ENCODE peak calls at places on chromosome 15, in nine cellular contexts. Y, K, T, H, E, L, Z, Q and W are unnamed samples.

GRCh38 chr15:39672184-39672583 is 91.3 kb downstream of the THBS1 start:
- DNase-seq in Y (no peak), K (no peak), T (no peak), H (no peak), E (no peak), L (no peak), Z (no peak), Q (no peak), W (no peak)

GRCh38 chr15:80596521-80596976 is 98.6 kb upstream of the ABHD17C start:
- DNase-seq in Y (no peak), K (peak), T (no peak), H (no peak), E (no peak), L (peak), Z (no peak), Q (no peak), W (no peak)

GRCh38 chr15:80585544-80586018 is 109.5 kb upstream of the ABHD17C start:
- DNase-seq in Y (no peak), K (peak), T (no peak), H (no peak), E (no peak), L (peak), Z (no peak), Q (no peak), W (no peak)

GRCh38 chr15:33028495-33028894 is 166.0 kb downstream of the FMN1 start:
- DNase-seq in Y (no peak), K (no peak), T (no peak), H (no peak), E (no peak), L (no peak), Z (no peak), Q (no peak), W (no peak)

GRCh38 chr15:63517614-63518013 is 13.2 kb downstream of the USP3 start:
- DNase-seq in Y (no peak), K (peak), T (no peak), H (no peak), E (no peak), L (no peak), Z (no peak), Q (no peak), W (no peak)

GRCh38 chr15:58069008-58069407 is 3.5 kb upstream of the ALDH1A2 start:
- DNase-seq in Y (no peak), K (no peak), T (no peak), H (no peak), E (no peak), L (no peak), Z (no peak), Q (no peak), W (no peak)

GRCh38 chr15:90004671-90005070 is 3.5 kb downstream of the ZNF710 start:
- DNase-seq in Y (no peak), K (peak), T (no peak), H (peak), E (no peak), L (no peak), Z (no peak), Q (no peak), W (no peak)

GRCh38 chr15:73937313-73937695 is 11.0 kb downstream of the LOXL1 start:
- DNase-seq in Y (no peak), K (no peak), T (no peak), H (no peak), E (no peak), L (no peak), Z (no peak), Q (no peak), W (no peak)

GRCh38 chr15:62051166-62051565 is 9.1 kb downstream of the VPS13C start:
- DNase-seq in Y (no peak), K (no peak), T (no peak), H (no peak), E (no peak), L (no peak), Z (no peak), Q (no peak), W (no peak)

GRCh38 chr15:69976366-69976994 is 121.2 kb downstream of the TLE3 start:
- DNase-seq in Y (no peak), K (peak), T (peak), H (peak), E (no peak), L (no peak), Z (peak), Q (no peak), W (no peak)

GRCh38 chr15:39125904-39126303 is 455.0 kb upstream of the THBS1 start:
- DNase-seq in Y (no peak), K (peak), T (no peak), H (peak), E (no peak), L (no peak), Z (peak), Q (no peak), W (no peak)

GRCh38 chr15:31216210-31216911 is 110.3 kb upstream of the KLF13 start:
- DNase-seq in Y (peak), K (peak), T (peak), H (peak), E (peak), L (peak), Z (peak), Q (peak), W (peak)

GRCh38 chr15:87634361-87634760 is 622.2 kb downstream of the NTRK3 start:
- DNase-seq in Y (no peak), K (no peak), T (no peak), H (no peak), E (no peak), L (no peak), Z (no peak), Q (no peak), W (no peak)

GRCh38 chr15:42102646-42103235 is 8.4 kb upstream of the PLA2G4D start:
- DNase-seq in Y (no peak), K (no peak), T (no peak), H (no peak), E (no peak), L (no peak), Z (no peak), Q (no peak), W (no peak)

GRCh38 chr15:70379134-70379533 is 281.4 kb upstream of the TLE3 start:
- DNase-seq in Y (no peak), K (no peak), T (no peak), H (no peak), E (no peak), L (no peak), Z (no peak), Q (no peak), W (peak)

DNA sequence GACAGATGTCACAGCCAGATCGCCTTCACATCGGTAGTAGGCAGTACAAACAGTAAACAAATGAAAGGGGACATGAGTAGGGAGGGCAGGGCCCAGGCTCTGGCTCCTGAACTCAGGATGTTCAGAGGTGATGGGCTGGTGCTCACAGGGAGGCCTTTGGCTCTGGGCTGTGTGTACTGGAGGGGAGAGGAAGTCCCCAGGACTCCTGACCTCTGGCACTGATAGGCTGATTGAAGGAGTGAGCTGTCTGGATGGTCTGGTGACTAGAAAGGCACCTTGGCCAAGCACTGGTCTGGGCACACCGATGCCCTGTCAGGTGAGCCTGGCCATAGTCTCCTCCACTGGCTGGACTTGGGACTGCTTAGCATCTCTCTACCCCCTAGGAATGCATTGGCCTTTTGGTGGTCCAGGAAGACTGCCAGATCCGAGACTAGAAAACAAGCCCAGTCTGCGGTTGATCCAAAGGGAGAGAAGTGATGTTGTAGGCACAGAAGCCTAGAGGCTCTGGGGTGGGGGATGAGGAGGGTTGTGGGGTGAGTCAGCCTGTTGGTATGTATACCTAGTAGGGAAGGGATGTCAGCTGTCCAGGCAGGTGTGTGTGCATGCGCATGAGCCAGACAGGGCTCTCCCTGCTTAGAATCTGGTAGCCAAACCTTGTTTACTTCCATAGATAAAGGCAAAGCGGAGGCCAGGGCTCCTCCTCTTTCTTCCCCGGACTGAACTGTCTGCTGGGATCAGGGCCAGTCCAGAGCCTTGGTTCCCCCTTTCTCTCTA is 1.9 kb downstream of the SPINT1 start:
- DNase-seq in Y (no peak), K (peak), T (no peak), H (peak), E (no peak), L (peak), Z (no peak), Q (no peak), W (no peak)
- TF ChIP-seq POLR2A in Y (no peak), K (peak), T (no peak), H (peak), E (no peak), L (no peak), Z (peak), Q (no peak), W (no peak)

DNA sequence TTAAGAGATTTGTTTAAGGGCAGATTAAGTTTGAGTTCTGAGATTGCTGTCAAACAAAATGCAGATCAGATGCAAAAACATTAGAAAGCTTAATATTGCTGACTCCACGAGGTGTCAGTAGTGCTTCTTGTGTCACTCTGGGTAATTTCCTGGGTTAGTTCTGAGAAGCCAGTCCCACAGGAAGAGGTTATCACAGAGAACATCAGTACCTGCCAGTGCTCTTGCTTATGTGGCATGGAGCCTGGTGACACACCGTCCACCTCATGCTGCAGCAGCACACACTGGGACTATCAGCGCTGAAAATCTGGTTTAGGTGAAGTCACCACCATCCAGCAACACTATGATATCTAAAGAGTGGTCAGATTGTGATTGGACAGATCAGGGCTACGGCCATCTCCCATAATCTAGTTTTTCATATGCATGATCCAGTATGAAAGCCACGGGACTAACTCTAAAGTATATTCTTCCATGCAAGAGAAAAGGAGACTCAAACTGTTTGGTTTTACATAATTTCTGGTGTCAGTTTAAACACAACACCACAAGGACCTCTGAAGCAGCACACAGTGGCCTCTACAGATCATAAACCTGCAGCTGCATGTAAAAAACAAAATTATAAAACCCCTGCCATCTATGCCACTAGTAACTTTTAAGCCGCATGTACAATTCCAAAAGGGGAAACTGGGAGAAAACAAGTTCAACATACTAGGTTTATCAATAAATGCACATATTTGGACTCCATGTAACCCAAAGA is 36.1 kb upstream of the MYO5C start:
- DNase-seq in Y (no peak), K (peak), T (no peak), H (peak), E (no peak), L (peak), Z (no peak), Q (no peak), W (no peak)
- H3K4me3 ChIP-seq in Y (no peak), K (no peak), T (no peak), H (no peak), E (no peak), L (no peak), Z (no peak), Q (no peak), W (no peak)

DNA sequence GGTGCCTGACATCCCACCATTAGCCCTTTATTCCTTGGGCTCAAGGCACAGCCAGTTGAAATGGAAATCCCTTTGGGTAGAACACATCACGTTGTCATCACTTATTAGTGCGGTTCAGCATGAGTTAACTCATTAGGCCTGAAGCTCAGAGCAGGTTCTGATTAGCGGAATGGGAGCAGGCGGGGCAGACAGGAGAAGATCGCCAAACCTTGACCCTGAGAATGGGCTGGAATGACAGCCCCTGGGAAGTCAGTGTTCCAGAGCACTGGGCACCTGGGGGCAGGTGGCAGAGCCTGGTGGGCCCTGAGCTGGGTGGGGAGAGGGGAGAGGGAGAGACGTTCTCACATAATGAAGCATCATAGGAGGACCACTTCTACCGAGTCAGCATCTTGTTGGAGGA is 5.8 kb downstream of the ITGA11 start:
- DNase-seq in Y (no peak), K (no peak), T (no peak), H (no peak), E (no peak), L (no peak), Z (no peak), Q (no peak), W (no peak)
- H3K27ac ChIP-seq in Y (no peak), K (no peak), T (no peak), H (no peak), E (no peak), L (no peak), Z (no peak), Q (peak), W (peak)

GRCh38 chr15:82709081-82709420 is 624 bp downstream of the AP3B2 start:
- DNase-seq in Y (no peak), K (no peak), T (no peak), H (no peak), E (no peak), L (no peak), Z (peak), Q (peak), W (no peak)

GRCh38 chr15:82710926-82711490 is 1.3 kb upstream of the AP3B2 start:
- DNase-seq in Y (no peak), K (no peak), T (no peak), H (no peak), E (no peak), L (no peak), Z (no peak), Q (no peak), W (no peak)

GRCh38 chr15:82712036-82712435 is 2.4 kb upstream of the AP3B2 start:
- DNase-seq in Y (no peak), K (no peak), T (no peak), H (no peak), E (no peak), L (no peak), Z (no peak), Q (no peak), W (no peak)

GRCh38 chr15:82710208-82710555 is 507 bp upstream of the AP3B2 start:
- DNase-seq in Y (no peak), K (no peak), T (no peak), H (no peak), E (no peak), L (no peak), Z (no peak), Q (no peak), W (no peak)

GRCh38 chr15:82709421-82710207 is at the start of gene AP3B2:
- DNase-seq in Y (no peak), K (peak), T (peak), H (peak), E (peak), L (peak), Z (peak), Q (peak), W (no peak)
- TF ChIP-seq POLR2A in Y (no peak), K (no peak), T (no peak), H (no peak), E (no peak), L (no peak), Z (peak), Q (no peak), W (no peak)

DNA sequence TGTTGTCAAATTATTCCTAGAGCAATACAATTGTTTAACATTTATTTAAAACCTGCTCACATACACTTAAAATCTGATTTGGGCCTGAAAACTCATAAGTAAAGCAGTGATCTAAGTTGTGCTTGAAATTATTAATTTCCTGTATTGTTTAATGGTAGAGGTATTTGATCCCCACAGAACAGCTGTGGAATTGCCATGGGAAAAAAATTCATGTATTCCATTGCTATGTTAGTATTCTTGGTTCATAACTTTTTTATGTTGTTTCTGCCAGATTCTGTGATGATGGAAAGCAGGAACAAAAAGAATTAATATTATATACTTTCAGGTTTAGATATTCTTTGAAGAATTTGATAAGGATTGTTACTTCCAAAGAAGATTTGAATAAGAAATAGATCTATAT is 831.5 kb upstream of the NR2F2 start:
- DNase-seq in Y (no peak), K (no peak), T (no peak), H (no peak), E (no peak), L (no peak), Z (no peak), Q (no peak), W (no peak)
- H3K4me3 ChIP-seq in Y (no peak), K (no peak), T (no peak), H (no peak), E (no peak), L (no peak), Z (no peak), Q (no peak), W (no peak)